ENCODE peak calls at places on chromosomes 5 and 9, in nine cellular contexts. C is HT1080; R is GM12865; A is fibroblast of lung; Y is activated CD4-positive, CD25-positive, alpha-beta regulatory T cell; V is AG09309; L is GM18507; G is neural crest cell; O is NCI-H345. F is an unnamed sample.

GRCh38 chr5:73591102-73591695 is 25.7 kb downstream of the UTP15 start:
- DNase-seq in C (peak), R (peak), A (peak), Y (peak), V (peak), L (peak), G (peak), O (peak), F (peak)

GRCh38 chr5:130141689-130142320 is 237.5 kb downstream of the CHSY3 start:
- DNase-seq in C (peak), R (peak), A (peak), Y (no peak), V (no peak), L (no peak), G (no peak), O (no peak), F (no peak)

GRCh38 chr9:5718296-5719032 is 89.6 kb downstream of the RIC1 start:
- DNase-seq in C (no peak), R (no peak), A (peak), Y (no peak), V (no peak), L (no peak), G (no peak), O (no peak), F (no peak)

GRCh38 chr5:113527746-113528145 is 14.3 kb downstream of the YTHDC2 start:
- DNase-seq in C (no peak), R (no peak), A (peak), Y (no peak), V (no peak), L (no peak), G (no peak), O (no peak), F (no peak)

GRCh38 chr5:106121972-106122605 is 1548.6 kb downstream of the EFNA5 start:
- DNase-seq in C (peak), R (peak), A (no peak), Y (no peak), V (no peak), L (peak), G (peak), O (peak), F (no peak)

GRCh38 chr9:124502711-124503702 is 4.2 kb downstream of the NR5A1 start:
- DNase-seq in C (no peak), R (no peak), A (no peak), Y (no peak), V (no peak), L (no peak), G (no peak), O (no peak), F (no peak)

GRCh38 chr5:149360262-149360661 is 2.4 kb downstream of the PCYOX1L start:
- DNase-seq in C (no peak), R (no peak), A (no peak), Y (no peak), V (no peak), L (no peak), G (no peak), O (no peak), F (no peak)

GRCh38 chr9:96554326-96554725 is 65.3 kb downstream of the CDC14B start:
- DNase-seq in C (peak), R (no peak), A (peak), Y (no peak), V (no peak), L (no peak), G (no peak), O (no peak), F (no peak)

GRCh38 chr5:66174338-66174737 is 30.2 kb downstream of the SREK1 start:
- DNase-seq in C (no peak), R (peak), A (peak), Y (no peak), V (peak), L (no peak), G (no peak), O (no peak), F (no peak)

GRCh38 chr9:109856785-109857184 is 76.8 kb downstream of the PALM2AKAP2 start:
- DNase-seq in C (no peak), R (no peak), A (peak), Y (no peak), V (no peak), L (no peak), G (no peak), O (no peak), F (no peak)

GRCh38 chr9:81653240-81653639 is 36.1 kb downstream of the TLE1 start:
- DNase-seq in C (peak), R (no peak), A (peak), Y (no peak), V (no peak), L (no peak), G (no peak), O (no peak), F (no peak)

GRCh38 chr5:39283231-39283818 is 64.0 kb upstream of the FYB1 start:
- DNase-seq in C (peak), R (peak), A (peak), Y (peak), V (peak), L (no peak), G (no peak), O (no peak), F (peak)

GRCh38 chr5:148476302-148476701 is 92.5 kb downstream of the FBXO38 start:
- DNase-seq in C (no peak), R (no peak), A (no peak), Y (no peak), V (no peak), L (no peak), G (no peak), O (no peak), F (no peak)

GRCh38 chr5:172188893-172189692 is 1.1 kb upstream of the STK10 start:
- DNase-seq in C (no peak), R (no peak), A (peak), Y (no peak), V (no peak), L (no peak), G (peak), O (no peak), F (no peak)

GRCh38 chr5:172115541-172115982 is 72.5 kb downstream of the STK10 start:
- DNase-seq in C (no peak), R (no peak), A (no peak), Y (no peak), V (no peak), L (no peak), G (no peak), O (no peak), F (no peak)

GRCh38 chr5:141762316-141762715 is 80.3 kb upstream of the ARAP3 start:
- DNase-seq in C (no peak), R (no peak), A (no peak), Y (no peak), V (no peak), L (no peak), G (no peak), O (no peak), F (no peak)

GRCh38 chr9:70683841-70684240 is 269.4 kb upstream of the KLF9 start:
- DNase-seq in C (no peak), R (no peak), A (no peak), Y (no peak), V (no peak), L (no peak), G (no peak), O (no peak), F (no peak)

GRCh38 chr5:175590471-175590881 is 67.4 kb upstream of the HRH2 start:
- DNase-seq in C (peak), R (no peak), A (peak), Y (no peak), V (peak), L (no peak), G (no peak), O (no peak), F (no peak)

GRCh38 chr5:31957151-31957550 is 217.0 kb downstream of the GOLPH3 start:
- DNase-seq in C (no peak), R (no peak), A (no peak), Y (no peak), V (no peak), L (no peak), G (no peak), O (no peak), F (no peak)

GRCh38 chr9:19922476-19923118 is 133.8 kb upstream of the SLC24A2 start:
- DNase-seq in C (peak), R (no peak), A (peak), Y (no peak), V (peak), L (no peak), G (no peak), O (peak), F (peak)

GRCh38 chr9:119221281-119221680 is 148.0 kb downstream of the BRINP1 start:
- DNase-seq in C (no peak), R (no peak), A (no peak), Y (no peak), V (no peak), L (no peak), G (no peak), O (no peak), F (no peak)

F was measured in COR-L47.